ENCODE peak calls at places on chromosomes 16 and 17, in six cellular contexts. V is CD8-positive, alpha-beta T cell; F is A549; X is heart left ventricle; L is CD8-positive, alpha-beta memory T cell; E is H9. R is an unnamed sample.

GRCh38 chr17:64777413-64778101 is 115.5 kb upstream of the SMURF2 start:
- DNase-seq in V (no peak), F (no peak), X (no peak), L (no peak), E (no peak), R (peak; percentile 76)

GRCh38 chr17:35486920-35487727 is 38.6 kb upstream of the SLFN13 start:
- DNase-seq in V (peak; percentile 75), F (peak; percentile 28), X (peak; percentile 75), L (peak; percentile 84), E (no peak), R (no peak)

GRCh38 chr17:61468263-61468907 is 16.2 kb downstream of the TBX4 start:
- DNase-seq in V (no peak), F (no peak), X (peak; percentile 13), L (no peak), E (no peak), R (peak; percentile 43)

GRCh38 chr17:57603978-57604377 is 141.1 kb downstream of the CCDC182 start:
- DNase-seq in V (peak; percentile 76), F (no peak), X (no peak), L (peak; percentile 87), E (no peak), R (peak; percentile 94)

GRCh38 chr17:5583426-5584382 is 605 bp downstream of the NLRP1 start:
- DNase-seq in V (peak; percentile 17), F (no peak), X (peak; percentile 40), L (no peak), E (no peak), R (peak; percentile 9)

GRCh38 chr17:74637265-74637664 is 13.7 kb upstream of the CD300E start:
- DNase-seq in V (no peak), F (no peak), X (no peak), L (no peak), E (no peak), R (no peak)

GRCh38 chr17:28404812-28405570 is 1.0 kb downstream of the SLC46A1 start:
- DNase-seq in V (no peak), F (no peak), X (no peak), L (no peak), E (peak; percentile 60), R (no peak)

GRCh38 chr17:72683506-72684404 is 408.7 kb downstream of the SLC39A11 start:
- DNase-seq in V (no peak), F (peak; percentile 100), X (no peak), L (no peak), E (no peak), R (no peak)

GRCh38 chr17:65587602-65588193 is 26.2 kb upstream of the AXIN2 start:
- DNase-seq in V (no peak), F (no peak), X (no peak), L (no peak), E (no peak), R (no peak)

GRCh38 chr17:40348562-40349476 is 15.7 kb downstream of the GJD3 start:
- DNase-seq in V (no peak), F (no peak), X (peak; percentile 83), L (no peak), E (no peak), R (no peak)

GRCh38 chr16:12613131-12613991 is 190.3 kb downstream of the CPPED1 start:
- DNase-seq in V (peak; percentile 11), F (peak; percentile 61), X (no peak), L (no peak), E (peak; percentile 76), R (no peak)

GRCh38 chr17:77019955-77020379 is 120.8 kb upstream of the SEC14L1 start:
- DNase-seq in V (no peak), F (no peak), X (no peak), L (no peak), E (peak; percentile 68), R (no peak)

GRCh38 chr16:8862309-8863130 is 6.3 kb downstream of the CARHSP1 start:
- DNase-seq in V (no peak), F (no peak), X (no peak), L (no peak), E (no peak), R (no peak)

GRCh38 chr17:77425791-77426641 is 285.2 kb downstream of the SEC14L1 start:
- DNase-seq in V (peak; percentile 81), F (peak; percentile 97), X (no peak), L (no peak), E (peak; percentile 82), R (peak; percentile 55)

GRCh38 chr16:86974120-86974519 is 343.1 kb downstream of the C16orf95 start:
- DNase-seq in V (no peak), F (no peak), X (no peak), L (no peak), E (no peak), R (no peak)

GRCh38 chr17:69084911-69085310 is 24.2 kb upstream of the ABCA9 start:
- DNase-seq in V (no peak), F (peak; percentile 31), X (no peak), L (no peak), E (peak; percentile 92), R (peak; percentile 69)

GRCh38 chr16:85329059-85329812 is 217.0 kb upstream of the CIBAR2 start:
- DNase-seq in V (no peak), F (no peak), X (no peak), L (no peak), E (peak; percentile 67), R (no peak)

GRCh38 chr16:13307861-13308260 is 406.5 kb downstream of the SHISA9 start:
- DNase-seq in V (no peak), F (no peak), X (no peak), L (no peak), E (no peak), R (no peak)

GRCh38 chr16:4283939-4284338 is 11.1 kb upstream of the TFAP4 start:
- DNase-seq in V (no peak), F (no peak), X (no peak), L (no peak), E (no peak), R (no peak)

GRCh38 chr16:17246577-17246885 is 224.2 kb downstream of the XYLT1 start:
- DNase-seq in V (no peak), F (no peak), X (no peak), L (no peak), E (no peak), R (no peak)

GRCh38 chr16:6207124-6207523 is 1109.5 kb upstream of the EEF2KMT start:
- DNase-seq in V (no peak), F (no peak), X (no peak), L (no peak), E (no peak), R (no peak)

GRCh38 chr17:36024440-36024839 is 6.7 kb upstream of the CCL23 start:
- DNase-seq in V (no peak), F (no peak), X (no peak), L (no peak), E (no peak), R (no peak)

GRCh38 chr16:22358000-22358399 is 16.4 kb downstream of the CDR2 start:
- DNase-seq in V (peak; percentile 23), F (no peak), X (no peak), L (no peak), E (no peak), R (no peak)

GRCh38 chr17:9935408-9935807 is 30.3 kb upstream of the RCVRN start:
- DNase-seq in V (no peak), F (no peak), X (peak; percentile 39), L (no peak), E (no peak), R (no peak)

GRCh38 chr17:79985361-79985760 is 50.3 kb downstream of the TBC1D16 start:
- DNase-seq in V (no peak), F (no peak), X (no peak), L (peak; percentile 29), E (no peak), R (no peak)

GRCh38 chr16:75552951-75553350 is 3.1 kb downstream of the TMEM231 start:
- DNase-seq in V (no peak), F (no peak), X (no peak), L (no peak), E (no peak), R (no peak)

DNA sequence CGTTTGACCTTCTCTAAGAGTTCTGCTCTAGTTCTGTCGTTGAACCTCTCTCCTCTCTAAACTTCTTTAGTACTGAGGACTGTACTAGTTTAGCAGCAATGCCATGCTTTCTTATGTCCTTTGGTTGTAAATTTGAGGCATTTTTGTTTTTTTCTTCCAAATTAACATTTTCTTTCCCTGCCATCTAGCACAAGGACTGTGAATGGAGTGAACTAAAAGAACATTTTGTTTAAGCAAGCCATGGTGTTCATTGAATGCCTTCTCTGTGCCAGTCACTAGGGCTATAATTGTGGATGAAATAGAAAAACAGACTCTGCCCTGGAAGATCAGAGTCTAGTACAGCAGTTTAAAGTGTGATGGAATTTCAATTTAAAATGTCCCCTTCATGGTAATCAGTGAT is 137.9 kb downstream of the FTO start:
- DNase-seq in V (no peak), F (no peak), X (no peak), L (no peak), E (no peak), R (no peak)
- H3K4me1 ChIP-seq in V (no peaks in the 10 kb centered on the region), F (no peaks in the 10 kb centered on the region), X (no peaks in the 10 kb centered on the region), L (no peaks in the 10 kb centered on the region), E (no peaks in the 10 kb centered on the region), R (peaks cover 32% of the 10 kb centered on the region)

GRCh38 chr16:1296688-1297412 is 12.6 kb upstream of the UBE2I start:
- DNase-seq in V (no peak), F (peak; percentile 52), X (no peak), L (no peak), E (no peak), R (no peak)

GRCh38 chr16:1299012-1299867 is 10.2 kb upstream of the UBE2I start:
- DNase-seq in V (no peak), F (no peak), X (no peak), L (no peak), E (no peak), R (no peak)

GRCh38 chr16:1299868-1300203 is 9.6 kb upstream of the UBE2I start:
- DNase-seq in V (no peak), F (no peak), X (no peak), L (no peak), E (no peak), R (no peak)

GRCh38 chr16:1297413-1297773 is 12.0 kb upstream of the UBE2I start:
- DNase-seq in V (no peak), F (no peak), X (no peak), L (no peak), E (no peak), R (no peak)

DNA sequence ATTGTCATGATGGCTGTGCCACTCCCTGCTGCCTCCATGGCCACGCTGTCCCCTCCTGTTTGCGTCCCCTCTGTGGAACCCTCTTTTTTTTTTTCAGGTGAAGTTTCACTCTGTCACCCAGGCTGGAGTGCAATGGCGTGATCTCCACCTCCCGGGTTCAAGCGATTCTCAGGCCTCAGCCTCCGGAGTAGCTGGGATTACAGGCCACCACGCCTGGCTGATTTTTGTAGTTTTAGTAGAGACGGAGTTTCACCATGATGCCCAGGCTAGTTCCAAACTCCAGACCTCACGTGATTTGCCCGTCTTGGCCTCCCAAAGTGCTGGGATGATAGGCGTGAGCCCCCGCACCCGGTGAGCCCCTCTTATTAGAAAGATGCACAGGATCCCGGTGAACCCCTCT is 11.0 kb upstream of the UBE2I start:
- DNase-seq in V (no peak), F (no peak), X (no peak), L (no peak), E (no peak), R (no peak)
- H3K4me1 ChIP-seq in V (peaks cover 20% of the 10 kb centered on the region), F (peaks cover 24% of the 10 kb centered on the region), X (no peaks in the 10 kb centered on the region), L (peaks cover 5% of the 10 kb centered on the region), E (peaks cover 2% of the 10 kb centered on the region), R (peaks cover 9% of the 10 kb centered on the region)

GRCh38 chr17:38731526-38732294 is 1.6 kb downstream of the CISD3 start:
- DNase-seq in V (no peak), F (no peak), X (no peak), L (no peak), E (no peak), R (no peak)
- H3K4me1 ChIP-seq in V (peaks cover 60% of the 10 kb centered on the region), F (peaks cover 41% of the 10 kb centered on the region), X (peaks cover 39% of the 10 kb centered on the region), L (peaks cover 53% of the 10 kb centered on the region), E (peaks cover 2% of the 10 kb centered on the region), R (peaks cover 36% of the 10 kb centered on the region)

GRCh38 chr16:88856828-88857727 is at the start of the genes GALNS and TRAPPC2L:
- DNase-seq in V (peak; percentile 100), F (peak; percentile 91), X (peak; percentile 98), L (peak; percentile 99), E (peak; percentile 96), R (peak; percentile 99)
- H3K4me1 ChIP-seq in V (peaks cover 33% of the 10 kb centered on the region), F (peaks cover 19% of the 10 kb centered on the region), X (peaks cover 11% of the 10 kb centered on the region), L (peaks cover 33% of the 10 kb centered on the region), E (no peaks in the 10 kb centered on the region), R (peaks cover 22% of the 10 kb centered on the region)

R was measured in Karpas-422.